ENCODE peak calls at places on chromosome 15, in four cellular contexts. X, F, I and U are unnamed samples.

GRCh38 chr15:84727429-84727828 is 11.5 kb upstream of the SEC11A start:
- DNase-seq in I (no peak), F (peak; percentile 32), X (no peak), U (no peak)

GRCh38 chr15:61857169-61857829 is 202.9 kb downstream of the VPS13C start:
- DNase-seq in F (peak; percentile 43), X (no peak), I (no peak), U (no peak)

GRCh38 chr15:34850121-34850520 is 54.8 kb upstream of the ACTC1 start:
- DNase-seq in F (no peak), I (no peak), X (no peak), U (no peak)

GRCh38 chr15:66721954-66722353 is 19.9 kb downstream of the SMAD6 start:
- DNase-seq in I (peak; percentile 3), X (no peak), F (no peak), U (no peak)

GRCh38 chr15:42139596-42139995 is 16.8 kb downstream of the PLA2G4F start:
- DNase-seq in I (no peak), X (no peak), F (no peak), U (no peak)

GRCh38 chr15:72784233-72784876 is 797 bp upstream of the ADPGK start:
- DNase-seq in F (peak; percentile 91), X (no peak), I (no peak), U (no peak)

GRCh38 chr15:51160484-51160883 is 65.8 kb upstream of the TNFAIP8L3 start:
- DNase-seq in X (no peak), F (no peak), I (no peak), U (no peak)

GRCh38 chr15:71973366-71973765 is 144.6 kb downstream of the MYO9A start:
- DNase-seq in F (no peak), X (no peak), I (no peak), U (no peak)

GRCh38 chr15:98738689-98739411 is 90.5 kb downstream of the IGF1R start:
- DNase-seq in I (no peak), F (no peak), X (no peak), U (no peak)

GRCh38 chr15:70827721-70828120 is 26.2 kb downstream of the LARP6 start:
- DNase-seq in F (no peak), X (no peak), I (no peak), U (no peak)

GRCh38 chr15:45094358-45094730 is 19.6 kb downstream of the DUOX2 start:
- DNase-seq in F (no peak), I (no peak), X (no peak), U (no peak)

GRCh38 chr15:42608110-42608531 is 32.7 kb downstream of the STARD9 start:
- DNase-seq in I (no peak), F (no peak), X (peak; percentile 26), U (no peak)

GRCh38 chr15:45162771-45163507 is 24.8 kb downstream of the SHF start:
- DNase-seq in I (peak; percentile 84), X (peak; percentile 66), F (peak; percentile 85), U (peak; percentile 48)

GRCh38 chr15:91039996-91040395 is 17.6 kb upstream of the VPS33B start:
- DNase-seq in I (no peak), F (no peak), X (no peak), U (no peak)

GRCh38 chr15:96264801-96265515 is 65.5 kb upstream of the NR2F2 start:
- DNase-seq in I (no peak), F (peak; percentile 28), X (no peak), U (no peak)

GRCh38 chr15:89121414-89121813 is 33.2 kb downstream of the ABHD2 start:
- DNase-seq in X (no peak), F (no peak), I (no peak), U (no peak)

GRCh38 chr15:63198752-63199250 is 9.4 kb downstream of the RAB8B start:
- DNase-seq in X (no peak), F (peak; percentile 84), I (no peak), U (no peak)

GRCh38 chr15:79923068-79923514 is 26.3 kb upstream of the MTHFS start:
- DNase-seq in I (peak; percentile 65), F (peak; percentile 42), X (peak; percentile 75), U (peak; percentile 52)

GRCh38 chr15:87349181-87349580 is 907.4 kb downstream of the NTRK3 start:
- DNase-seq in I (no peak), X (no peak), F (peak; percentile 29), U (no peak)

GRCh38 chr15:31023841-31024240 is 32.4 kb upstream of the MTMR10 start:
- DNase-seq in I (no peak), X (no peak), F (no peak), U (no peak)

GRCh38 chr15:89171136-89172072 is 50.0 kb downstream of the RLBP1 start:
- DNase-seq in X (no peak), F (peak; percentile 62), I (no peak), U (no peak)